ENCODE peak calls at places on chromosome 4, in seven cellular contexts. T, I, X, Y, B, D and H are unnamed samples.

GRCh38 chr4:147513051-147513450 is 32.2 kb downstream of the EDNRA start:
- DNase-seq in T (no peak), X (no peak), B (no peak), Y (no peak), I (no peak), D (no peak), H (no peak)

GRCh38 chr4:4985844-4986243 is 33.4 kb downstream of the CYTL1 start:
- DNase-seq in D (no peak), I (no peak), Y (no peak), T (no peak), B (no peak), X (no peak), H (no peak)

GRCh38 chr4:73620115-73620792 is at the start of gene RASSF6:
- DNase-seq in B (no peak), X (no peak), T (no peak), I (no peak), Y (peak), D (no peak), H (no peak)

GRCh38 chr4:158802914-158803313 is 34.1 kb downstream of the FNIP2 start:
- DNase-seq in D (no peak), T (no peak), B (no peak), X (no peak), I (no peak), Y (no peak), H (no peak)

GRCh38 chr4:16118090-16118489 is 34.3 kb upstream of the PROM1 start:
- DNase-seq in T (no peak), B (no peak), I (no peak), X (no peak), Y (no peak), D (no peak), H (no peak)

GRCh38 chr4:29278580-29278979 is 1441.6 kb upstream of the PCDH7 start:
- DNase-seq in D (no peak), B (no peak), Y (no peak), I (no peak), X (no peak), T (no peak), H (peak)

GRCh38 chr4:124635331-124635730 is 77.2 kb downstream of the ANKRD50 start:
- DNase-seq in X (no peak), D (no peak), B (no peak), Y (no peak), T (no peak), I (no peak), H (no peak)

GRCh38 chr4:2243682-2244380 is 1.9 kb upstream of the HAUS3 start:
- DNase-seq in D (peak), Y (no peak), T (no peak), X (peak), B (no peak), I (peak), H (peak)

GRCh38 chr4:36255575-36255974 is 11.3 kb upstream of the ARAP2 start:
- DNase-seq in T (peak), I (no peak), D (no peak), Y (no peak), B (no peak), X (no peak), H (no peak)

GRCh38 chr4:159103406-159104131 is 690 bp downstream of the RAPGEF2 start:
- DNase-seq in X (no peak), B (peak), Y (no peak), D (peak), T (no peak), I (peak), H (peak)

GRCh38 chr4:2066571-2067445 is 7.7 kb downstream of the NAT8L start:
- DNase-seq in D (peak), T (no peak), Y (no peak), B (no peak), X (no peak), I (no peak), H (no peak)

GRCh38 chr4:2400841-2401609 is 17.4 kb downstream of the ZFYVE28 start:
- DNase-seq in I (no peak), D (no peak), X (no peak), B (no peak), T (no peak), Y (no peak), H (no peak)

GRCh38 chr4:70712604-70713452 is 8.9 kb upstream of the RUFY3 start:
- DNase-seq in T (no peak), D (no peak), B (no peak), Y (no peak), I (no peak), X (no peak), H (no peak)

GRCh38 chr4:96295143-96295763 is 455.4 kb downstream of the PDHA2 start:
- DNase-seq in Y (no peak), T (no peak), X (no peak), I (no peak), B (no peak), D (peak), H (no peak)

GRCh38 chr4:98775672-98776071 is 117.3 kb upstream of the TSPAN5 start:
- DNase-seq in D (no peak), X (no peak), B (no peak), Y (no peak), T (no peak), I (no peak), H (no peak)

GRCh38 chr4:28354874-28355273 is 1494.2 kb downstream of the STIM2 start:
- DNase-seq in I (no peak), B (no peak), T (no peak), X (no peak), Y (no peak), D (no peak), H (no peak)

GRCh38 chr4:138599965-138600364 is 357.8 kb upstream of the SLC7A11 start:
- DNase-seq in T (no peak), Y (no peak), X (no peak), I (no peak), D (no peak), B (no peak), H (no peak)

DNA sequence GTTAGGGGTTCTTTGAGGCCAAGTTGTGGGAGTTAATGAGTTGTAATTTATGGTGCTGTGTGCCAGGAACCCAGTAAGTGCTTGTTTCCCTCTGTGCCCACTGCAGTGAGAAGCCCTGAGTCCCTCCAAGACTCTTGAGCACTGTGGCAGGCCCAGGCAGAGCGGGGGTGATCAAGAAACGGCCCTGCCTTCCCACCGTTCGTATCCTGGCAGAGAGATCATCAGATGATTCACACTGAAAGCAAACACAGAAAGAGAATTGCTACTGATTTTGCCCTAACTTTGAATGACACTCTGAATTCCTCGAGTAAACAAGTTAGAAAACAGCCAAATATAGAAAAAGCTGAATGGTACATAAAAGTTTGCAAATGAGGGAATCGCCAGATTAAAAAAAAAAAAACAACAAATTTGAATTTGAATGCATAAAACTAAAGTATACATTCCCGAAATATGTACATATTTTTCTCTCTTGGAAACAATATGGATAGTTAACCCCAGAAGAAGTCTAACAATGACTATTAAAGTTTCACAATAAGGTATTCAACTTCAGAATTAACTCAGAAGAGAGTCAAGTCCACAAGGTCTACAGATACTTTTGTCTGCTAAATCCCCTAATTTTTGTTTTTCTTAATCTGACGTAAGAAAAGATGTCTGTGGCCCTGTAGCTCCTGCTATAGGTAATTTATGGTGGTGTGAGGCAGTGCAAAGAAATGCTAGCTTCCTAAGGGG is 71.8 kb downstream of the AFAP1 start:
- DNase-seq in Y (no peak), D (no peak), B (no peak), T (no peak), I (no peak), X (no peak), H (peak)
- TF ChIP-seq RFX5 in Y (no peak), D (no peak), B (no peak), T (no peak), I (no peak), X (no peak), H (no peak)

GRCh38 chr4:57989430-57989829 is 879.2 kb upstream of the IGFBP7 start:
- DNase-seq in Y (no peak), B (no peak), T (no peak), X (no peak), D (no peak), I (no peak), H (no peak)
- TF ChIP-seq RFX5 in Y (no peak), B (no peak), T (no peak), X (no peak), D (no peak), I (no peak), H (no peak)

GRCh38 chr4:6387946-6388345 is 84.5 kb downstream of the PPP2R2C start:
- DNase-seq in D (no peak), X (no peak), I (no peak), Y (no peak), T (no peak), B (no peak), H (no peak)

GRCh38 chr4:6391186-6391851 is 81.1 kb downstream of the PPP2R2C start:
- DNase-seq in Y (no peak), B (no peak), X (no peak), I (no peak), T (no peak), D (no peak), H (no peak)

GRCh38 chr4:6389426-6389825 is 83.0 kb downstream of the PPP2R2C start:
- DNase-seq in T (no peak), I (no peak), Y (no peak), X (no peak), D (no peak), B (no peak), H (no peak)

GRCh38 chr4:6390357-6390756 is 82.1 kb downstream of the PPP2R2C start:
- DNase-seq in X (no peak), I (no peak), T (no peak), D (no peak), Y (no peak), B (peak), H (no peak)

DNA sequence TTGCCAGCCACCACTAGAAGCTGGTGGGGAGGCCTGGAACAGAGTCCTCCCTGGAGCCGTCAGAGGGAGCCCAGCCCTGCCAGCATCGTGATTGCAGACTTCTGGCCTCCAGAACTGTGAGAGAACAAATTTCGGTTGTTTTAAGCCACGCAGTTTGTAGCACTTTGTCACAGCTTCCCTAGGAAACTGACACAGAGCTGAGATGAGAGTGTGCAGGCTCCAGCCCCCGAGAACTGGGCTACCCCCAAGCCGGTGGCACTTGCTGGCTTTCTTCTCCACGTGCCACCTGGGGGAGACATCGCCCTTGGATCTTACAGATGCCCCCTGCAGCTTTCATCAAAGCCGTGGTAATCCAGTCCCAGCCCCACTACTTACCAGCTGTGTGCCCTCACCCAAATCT is 83.7 kb downstream of the PPP2R2C start:
- DNase-seq in D (no peak), Y (no peak), B (no peak), I (no peak), T (no peak), X (no peak), H (no peak)
- TF ChIP-seq RFX5 in D (no peak), Y (no peak), B (no peak), I (no peak), T (no peak), X (no peak), H (no peak)

DNA sequence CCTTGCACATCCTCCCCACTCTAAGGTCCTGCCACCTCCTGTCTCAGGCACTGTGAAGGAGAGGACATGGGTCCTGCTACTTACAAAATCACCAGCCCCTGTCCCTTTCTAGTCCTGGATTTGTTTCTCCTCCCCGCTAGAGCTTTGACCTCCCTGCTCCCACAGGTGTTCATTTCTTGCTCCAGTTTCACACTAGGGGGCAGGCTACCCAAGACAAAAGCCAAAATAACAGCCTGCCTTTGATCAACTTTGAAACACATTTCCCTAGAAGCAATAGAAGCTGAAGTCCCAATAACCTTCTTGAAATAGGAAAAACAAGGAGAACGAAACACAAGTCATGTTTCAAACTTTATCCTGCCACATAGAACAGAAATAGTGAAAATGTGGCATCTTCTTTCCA is 164.4 kb downstream of the QDPR start:
- DNase-seq in I (peak), X (peak), Y (no peak), B (peak), T (no peak), D (peak), H (peak)
- TF ChIP-seq RFX5 in I (no peak), X (no peak), Y (no peak), B (no peak), T (no peak), D (no peak), H (no peak)

GRCh38 chr4:48727666-48728459 is 52.2 kb downstream of the FRYL start:
- DNase-seq in I (no peak), D (no peak), T (no peak), Y (no peak), B (no peak), X (no peak), H (no peak)
- TF ChIP-seq RFX5 in I (no peak), D (no peak), T (no peak), Y (no peak), B (no peak), X (no peak), H (no peak)

GRCh38 chr4:41256740-41257256 is at the start of gene UCHL1:
- DNase-seq in D (peak), B (no peak), T (no peak), Y (peak), X (no peak), I (peak), H (peak)

GRCh38 chr4:41258783-41259182 is 2.1 kb downstream of the UCHL1 start:
- DNase-seq in Y (no peak), I (peak), B (no peak), D (peak), X (peak), T (no peak), H (peak)

GRCh38 chr4:41256131-41256739 is 493 bp upstream of the UCHL1 start:
- DNase-seq in T (no peak), X (no peak), B (no peak), I (peak), D (peak), Y (no peak), H (peak)

GRCh38 chr4:41257901-41258300 is 1.2 kb downstream of the UCHL1 start:
- DNase-seq in T (no peak), B (no peak), I (no peak), D (peak), Y (no peak), X (no peak), H (no peak)

GRCh38 chr4:41257257-41257900 is 651 bp downstream of the UCHL1 start:
- DNase-seq in D (peak), Y (no peak), I (peak), B (no peak), T (no peak), X (no peak), H (peak)
- TF ChIP-seq RFX5 in D (no peak), Y (no peak), I (no peak), B (no peak), T (no peak), X (no peak), H (no peak)

GRCh38 chr4:176742211-176742610 is 50.5 kb downstream of the VEGFC start:
- DNase-seq in X (no peak), D (no peak), B (no peak), I (no peak), T (no peak), Y (no peak), H (no peak)

GRCh38 chr4:176744091-176744490 is 48.6 kb downstream of the VEGFC start:
- DNase-seq in I (no peak), D (no peak), Y (no peak), T (no peak), B (no peak), X (no peak), H (peak)

GRCh38 chr4:176745902-176746301 is 46.8 kb downstream of the VEGFC start:
- DNase-seq in I (no peak), Y (no peak), X (no peak), T (no peak), B (no peak), D (no peak), H (no peak)
- TF ChIP-seq RFX5 in I (no peak), Y (no peak), X (no peak), T (no peak), B (no peak), D (no peak), H (no peak)

GRCh38 chr4:107219681-107220080 is 183.6 kb upstream of the DKK2 start:
- DNase-seq in D (no peak), Y (no peak), I (no peak), T (no peak), X (no peak), B (no peak), H (peak)
- TF ChIP-seq RFX5 in D (no peak), Y (no peak), I (no peak), T (no peak), X (no peak), B (no peak), H (no peak)

GRCh38 chr4:39662683-39663082 is 24.0 kb upstream of the SMIM14 start:
- DNase-seq in X (no peak), T (no peak), D (no peak), B (no peak), I (no peak), Y (no peak), H (no peak)
- TF ChIP-seq RFX5 in X (no peak), T (no peak), D (no peak), B (no peak), I (no peak), Y (no peak), H (no peak)